ENCODE peak calls at places on chromosome 1, in nine cellular contexts. D is Right ventricle myocardium superior, P is aorta, X is NCI-H1092, Z is caudate nucleus, E is GM06990, J is iPS-NIHi11, T is MCF 10A, V is Kasumi-1. F is an unnamed sample.

GRCh38 chr1:155695107-155695506 is 6.2 kb downstream of the DAP3 start:
- DNase-seq in X (no peak), Z (no peak), D (no peak), P (no peak), V (no peak), E (no peak), T (peak), J (no peak), F (no peak)

GRCh38 chr1:39919545-39919944 is 17.8 kb upstream of the MYCL start:
- DNase-seq in D (no peak), P (no peak), J (peak), E (no peak), X (no peak), V (peak), Z (no peak), T (peak), F (no peak)

GRCh38 chr1:222928212-222928611 is 113.4 kb downstream of the DISP1 start:
- DNase-seq in J (peak), D (peak), X (peak), Z (no peak), E (no peak), V (no peak), P (no peak), T (no peak), F (no peak)

GRCh38 chr1:93172778-93173177 is 7.4 kb downstream of the TMED5 start:
- DNase-seq in V (no peak), D (no peak), E (no peak), P (no peak), Z (no peak), T (no peak), X (no peak), J (no peak), F (no peak)

GRCh38 chr1:110605901-110606783 is at the start of gene KCNA2:
- DNase-seq in D (peak), E (no peak), T (no peak), J (peak), X (peak), Z (peak), V (no peak), P (no peak), F (peak)

GRCh38 chr1:7408771-7409150 is 362.3 kb upstream of the VAMP3 start:
- DNase-seq in D (no peak), J (no peak), X (no peak), T (no peak), Z (no peak), E (no peak), V (no peak), P (no peak), F (peak)

GRCh38 chr1:9824702-9825089 is 931 bp upstream of the CLSTN1 start:
- DNase-seq in V (no peak), J (no peak), Z (no peak), E (no peak), D (no peak), T (no peak), X (no peak), P (no peak), F (no peak)

GRCh38 chr1:211490038-211490678 is 1.8 kb downstream of the RD3 start:
- DNase-seq in X (no peak), P (no peak), V (no peak), Z (no peak), D (no peak), E (no peak), J (no peak), T (no peak), F (no peak)

GRCh38 chr1:181409981-181410380 is 73.3 kb upstream of the CACNA1E start:
- DNase-seq in D (no peak), V (no peak), Z (no peak), E (no peak), P (no peak), T (no peak), X (no peak), J (no peak), F (no peak)

GRCh38 chr1:109628540-109629321 is 9.1 kb downstream of the AMPD2 start:
- DNase-seq in J (no peak), Z (no peak), P (no peak), D (no peak), E (no peak), X (no peak), T (no peak), V (no peak), F (peak)

GRCh38 chr1:207194197-207194596 is 90.2 kb downstream of the C4BPA start:
- DNase-seq in X (no peak), E (no peak), P (no peak), J (no peak), Z (no peak), V (no peak), T (no peak), D (no peak), F (no peak)

GRCh38 chr1:68319907-68320306 is 87.6 kb upstream of the WLS start:
- DNase-seq in V (no peak), E (no peak), D (no peak), Z (no peak), P (no peak), T (no peak), X (no peak), J (no peak), F (no peak)

GRCh38 chr1:89660086-89660946 is 27.4 kb downstream of the LRRC8C start:
- DNase-seq in D (no peak), T (no peak), Z (no peak), J (no peak), P (no peak), X (no peak), E (no peak), V (no peak), F (no peak)

GRCh38 chr1:199173356-199173755 is 534.5 kb downstream of the PTPRC start:
- DNase-seq in P (no peak), J (no peak), Z (no peak), D (no peak), E (peak), X (no peak), T (no peak), V (peak), F (no peak)

GRCh38 chr1:190226006-190226405 is 251.7 kb downstream of the BRINP3 start:
- DNase-seq in V (no peak), Z (no peak), E (no peak), X (no peak), D (no peak), J (no peak), T (no peak), P (no peak), F (no peak)

GRCh38 chr1:59985901-59986735 is 59.5 kb upstream of the CYP2J2 start:
- DNase-seq in J (peak), E (no peak), X (no peak), V (no peak), D (no peak), Z (peak), T (no peak), P (no peak), F (no peak)

GRCh38 chr1:85078903-85079302 is 30.6 kb upstream of the MCOLN3 start:
- DNase-seq in D (no peak), E (no peak), X (no peak), T (peak), J (peak), P (no peak), Z (no peak), V (peak), F (no peak)

GRCh38 chr1:87600070-87600469 is 271.4 kb downstream of the LMO4 start:
- DNase-seq in D (no peak), P (no peak), Z (no peak), E (no peak), X (no peak), J (no peak), V (no peak), T (no peak), F (no peak)

GRCh38 chr1:94705755-94706154 is 114.4 kb upstream of the SLC44A3 start:
- DNase-seq in X (no peak), V (no peak), P (no peak), J (no peak), E (no peak), Z (no peak), T (no peak), D (no peak), F (no peak)

GRCh38 chr1:204829133-204829532 is 41.5 kb upstream of the NFASC start:
- DNase-seq in E (no peak), T (no peak), Z (no peak), D (no peak), X (no peak), J (no peak), V (no peak), P (no peak), F (peak)

GRCh38 chr1:222095606-222096475 is 354.0 kb upstream of the DUSP10 start:
- DNase-seq in T (peak), X (no peak), V (peak), D (peak), P (peak), E (peak), J (peak), Z (no peak), F (peak)

GRCh38 chr1:32884726-32885125 is 1.6 kb upstream of the HPCA start:
- DNase-seq in Z (no peak), X (no peak), T (no peak), V (no peak), E (no peak), P (no peak), D (no peak), J (no peak), F (no peak)

GRCh38 chr1:161162052-161162451 is 2.8 kb downstream of the USP21 start:
- DNase-seq in J (no peak), T (no peak), X (no peak), E (no peak), V (no peak), P (peak), D (no peak), Z (no peak), F (no peak)

GRCh38 chr1:64545118-64545916 is 75.4 kb downstream of the CACHD1 start:
- DNase-seq in J (no peak), E (no peak), P (no peak), D (no peak), T (no peak), V (no peak), X (no peak), Z (no peak), F (no peak)

GRCh38 chr1:2352341-2353214 is 38.8 kb downstream of the MORN1 start:
- DNase-seq in Z (no peak), P (peak), V (no peak), J (no peak), X (no peak), D (peak), T (no peak), E (no peak), F (peak)

GRCh38 chr1:24417681-24418080 is 2.1 kb downstream of the NIPAL3 start:
- DNase-seq in J (no peak), Z (no peak), V (no peak), E (no peak), D (no peak), X (no peak), T (peak), P (no peak), F (no peak)

GRCh38 chr1:218516526-218516925 is 171.4 kb downstream of the TGFB2 start:
- DNase-seq in Z (no peak), D (no peak), P (no peak), J (no peak), E (no peak), X (no peak), T (no peak), V (no peak), F (no peak)

GRCh38 chr1:243549791-243550190 is 293.9 kb downstream of the SDCCAG8 start:
- DNase-seq in X (no peak), D (no peak), E (no peak), Z (no peak), J (no peak), P (no peak), V (no peak), T (no peak), F (no peak)

GRCh38 chr1:22808846-22809501 is 98.3 kb downstream of the EPHB2 start:
- DNase-seq in X (peak), D (peak), Z (peak), V (no peak), P (peak), E (no peak), J (no peak), T (peak), F (peak)

GRCh38 chr1:30532621-30533020 is 190.8 kb downstream of the MATN1 start:
- DNase-seq in P (no peak), T (no peak), X (no peak), J (no peak), E (no peak), Z (no peak), V (no peak), D (no peak), F (no peak)

GRCh38 chr1:244665771-244666217 is 12.9 kb downstream of the DESI2 start:
- DNase-seq in Z (no peak), V (peak), J (no peak), P (no peak), E (no peak), X (no peak), D (no peak), T (no peak), F (no peak)

GRCh38 chr1:223304931-223305330 is 59.0 kb downstream of the SUSD4 start:
- DNase-seq in D (no peak), J (no peak), Z (no peak), X (no peak), E (no peak), P (no peak), V (no peak), T (no peak), F (no peak)

GRCh38 chr1:108072294-108072693 is 107.3 kb upstream of the VAV3 start:
- DNase-seq in P (no peak), V (peak), J (no peak), D (no peak), X (no peak), E (no peak), Z (no peak), T (no peak), F (no peak)

GRCh38 chr1:182086136-182086535 is 24.6 kb upstream of the ZNF648 start:
- DNase-seq in X (no peak), P (no peak), J (no peak), E (no peak), T (no peak), D (no peak), Z (no peak), V (no peak), F (peak)

GRCh38 chr1:111192643-111193519 is 7.6 kb downstream of the DENND2D start:
- DNase-seq in Z (no peak), T (no peak), J (no peak), X (no peak), P (no peak), V (no peak), E (peak), D (no peak), F (no peak)

GRCh38 chr1:60857851-60858250 is 224.5 kb upstream of the NFIA start:
- DNase-seq in D (no peak), V (no peak), E (no peak), Z (no peak), P (no peak), X (no peak), J (no peak), T (no peak), F (no peak)

GRCh38 chr1:43732132-43732531 is 24.8 kb downstream of the ST3GAL3 start:
- DNase-seq in V (no peak), X (no peak), Z (no peak), P (no peak), D (no peak), T (no peak), J (no peak), E (no peak), F (no peak)

F was measured in kidney.